ENCODE peak calls at places on chromosomes 1 and 21, in eight cellular contexts. K is lung; O is M059J; S is IMR-90; V is posterior cingulate gyrus; A is esophagus muscularis mucosa; W is suprapubic skin; L is stimulated activated CD8-positive, alpha-beta memory T cell treated with anti-CD3 and anti-CD28 coated beads, Interleukin-2, amount 100 ng/mL, for 48 hours. E is an unnamed sample.

GRCh38 chr1:184866991-184867788 is 107.1 kb downstream of the NIBAN1 start:
- DNase-seq in K (no peak), O (peak), S (peak), V (no peak), A (no peak), W (no peak), L (no peak), E (no peak)

GRCh38 chr1:97814121-97814520 is 106.7 kb downstream of the DPYD start:
- DNase-seq in K (no peak), O (peak), S (peak), V (no peak), A (no peak), W (no peak), L (no peak), E (no peak)

GRCh38 chr1:222288056-222288455 is 259.8 kb downstream of the HHIPL2 start:
- DNase-seq in K (no peak), O (peak), S (peak), V (no peak), A (no peak), W (no peak), L (no peak), E (no peak)

GRCh38 chr1:201748331-201748730 is 80.6 kb upstream of the IPO9 start:
- DNase-seq in K (no peak), O (peak), S (peak), V (no peak), A (no peak), W (no peak), L (no peak), E (no peak)

GRCh38 chr1:182634306-182635072 is 30.3 kb upstream of the RGS16 start:
- DNase-seq in K (no peak), O (no peak), S (no peak), V (no peak), A (no peak), W (no peak), L (no peak), E (no peak)

GRCh38 chr1:63799810-63800209 is 26.0 kb downstream of the ROR1 start:
- DNase-seq in K (no peak), O (peak), S (peak), V (no peak), A (no peak), W (no peak), L (no peak), E (no peak)

GRCh38 chr1:30708361-30708728 is 15.0 kb downstream of the MATN1 start:
- DNase-seq in K (no peak), O (no peak), S (no peak), V (no peak), A (no peak), W (no peak), L (no peak), E (no peak)

GRCh38 chr21:45954271-45954670 is 27.3 kb upstream of the COL6A1 start:
- DNase-seq in K (no peak), O (no peak), S (no peak), V (no peak), A (no peak), W (no peak), L (no peak), E (no peak)

GRCh38 chr1:230210979-230211336 is 143.9 kb downstream of the GALNT2 start:
- DNase-seq in K (no peak), O (no peak), S (no peak), V (no peak), A (no peak), W (no peak), L (no peak), E (no peak)

GRCh38 chr1:29267341-29268070 is 31.2 kb downstream of the PTPRU start:
- DNase-seq in K (no peak), O (no peak), S (no peak), V (no peak), A (no peak), W (no peak), L (no peak), E (no peak)

GRCh38 chr21:38968887-38969543 is 163.3 kb downstream of the ETS2 start:
- DNase-seq in K (no peak), O (peak), S (no peak), V (no peak), A (no peak), W (no peak), L (no peak), E (no peak)

GRCh38 chr1:210250998-210251679 is 18.5 kb downstream of the SERTAD4 start:
- DNase-seq in K (peak), O (peak), S (no peak), V (peak), A (no peak), W (peak), L (no peak), E (no peak)

E was measured in right atrium auricular region.